ENCODE peak calls at places on chromosomes 7 and 10, in six cellular contexts. Z is transverse colon, M is GM12878, R is colonic mucosa, L is GM23248, N is heart right ventricle. D is an unnamed sample.
A peak's percentile ranks its signal among the peaks of the same experiment; 100 is the strongest.

GRCh38 chr10:75043256-75044121 is 68.0 kb upstream of the SAMD8 start:
- DNase-seq in M (no peak), L (no peak), N (peak; percentile 27), Z (no peak), R (no peak), D (no peak)

GRCh38 chr10:50382576-50383023 is 131.3 kb upstream of the ASAH2 start:
- DNase-seq in L (peak; percentile 36), R (no peak), Z (no peak), N (no peak), M (no peak), D (no peak)

GRCh38 chr7:127504715-127505114 is 80.7 kb downstream of the GCC1 start:
- DNase-seq in R (peak; percentile 20), Z (peak; percentile 12), L (peak; percentile 34), N (peak; percentile 16), M (no peak), D (no peak)

GRCh38 chr7:27143022-27143949 is at the start of gene HOXA5:
- DNase-seq in R (peak; percentile 85), N (no peak), L (no peak), Z (peak; percentile 84), M (no peak), D (peak; percentile 63)

GRCh38 chr7:123662293-123662692 is 6.6 kb downstream of the LMOD2 start:
- DNase-seq in R (no peak), Z (no peak), N (no peak), M (no peak), L (no peak), D (no peak)

GRCh38 chr10:24008164-24009066 is 200.5 kb upstream of the KIAA1217 start:
- DNase-seq in L (peak; percentile 52), R (no peak), N (no peak), M (no peak), Z (no peak), D (no peak)

GRCh38 chr10:35563266-35563891 is 41.8 kb upstream of the GJD4 start:
- DNase-seq in R (peak; percentile 45), L (peak; percentile 79), Z (peak; percentile 60), M (peak; percentile 15), N (peak; percentile 50), D (peak; percentile 68)

GRCh38 chr7:144384071-144384470 is 19.4 kb downstream of the NOBOX start:
- DNase-seq in Z (peak; percentile 56), L (no peak), N (no peak), M (peak; percentile 12), R (peak; percentile 46), D (no peak)

GRCh38 chr10:23643396-23643795 is 204.5 kb downstream of the OTUD1 start:
- DNase-seq in M (no peak), N (no peak), Z (peak; percentile 7), R (no peak), L (peak; percentile 54), D (peak; percentile 31)

GRCh38 chr10:106931159-106931852 is 233.2 kb downstream of the SORCS1 start:
- DNase-seq in Z (no peak), M (peak; percentile 88), N (no peak), L (no peak), R (no peak), D (no peak)

GRCh38 chr10:106746888-106747287 is 417.6 kb downstream of the SORCS1 start:
- DNase-seq in M (no peak), L (no peak), R (no peak), Z (no peak), N (no peak), D (no peak)

GRCh38 chr7:30937426-30937825 is 25.8 kb downstream of the AQP1 start:
- DNase-seq in L (no peak), Z (peak; percentile 76), N (no peak), R (peak; percentile 87), M (no peak), D (no peak)

GRCh38 chr10:101812606-101813005 is 5.6 kb downstream of the OGA start:
- DNase-seq in N (no peak), R (no peak), Z (no peak), L (peak; percentile 46), M (no peak), D (no peak)

GRCh38 chr7:129606801-129607200 is 4.7 kb upstream of the NRF1 start:
- DNase-seq in L (no peak), R (no peak), N (no peak), Z (peak; percentile 13), M (no peak), D (peak; percentile 41)

GRCh38 chr7:129609666-129610065 is 1.9 kb upstream of the NRF1 start:
- DNase-seq in N (no peak), L (peak; percentile 61), M (no peak), Z (no peak), R (no peak), D (no peak)

GRCh38 chr7:129607471-129608120 is 3.9 kb upstream of the NRF1 start:
- DNase-seq in L (peak; percentile 62), Z (peak; percentile 45), N (no peak), R (peak; percentile 43), M (no peak), D (no peak)

GRCh38 chr7:129605038-129605437 is 6.5 kb upstream of the NRF1 start:
- DNase-seq in M (no peak), L (no peak), Z (no peak), R (no peak), N (no peak), D (no peak)

GRCh38 chr7:129605960-129606644 is 5.4 kb upstream of the NRF1 start:
- DNase-seq in Z (no peak), R (no peak), N (no peak), M (no peak), L (no peak), D (no peak)
- H3K4me3 ChIP-seq in Z (no peak overlapping the region), R (no peak overlapping the region), N (no peak overlapping the region), M (no peak overlapping the region), L (no peak overlapping the region), D (no peak overlapping the region)

GRCh38 chr7:46024263-46024916 is 103.3 kb upstream of the IGFBP3 start:
- DNase-seq in Z (no peak), R (no peak), N (no peak), M (no peak), L (peak; percentile 46), D (no peak)
- H3K4me3 ChIP-seq in Z (no peak overlapping the region), R (no peak overlapping the region), N (no peak overlapping the region), M (no peak overlapping the region), L (no peak overlapping the region), D (no peak overlapping the region)

GRCh38 chr7:102917436-102918353 is 4.9 kb downstream of the LRRC17 start:
- DNase-seq in N (no peak), M (no peak), R (no peak), L (no peak), Z (no peak), D (no peak)

GRCh38 chr7:102916881-102917280 is 4.1 kb downstream of the LRRC17 start:
- DNase-seq in R (no peak), Z (no peak), L (peak; percentile 54), N (no peak), M (no peak), D (no peak)

GRCh38 chr7:102914585-102914984 is 1.8 kb downstream of the LRRC17 start:
- DNase-seq in Z (no peak), L (peak; percentile 62), R (peak; percentile 34), M (no peak), N (peak; percentile 32), D (no peak)

GRCh38 chr7:102918865-102919264 is 6.1 kb downstream of the LRRC17 start:
- DNase-seq in N (no peak), R (no peak), M (no peak), Z (no peak), L (no peak), D (no peak)

GRCh38 chr7:102916426-102916825 is 3.6 kb downstream of the LRRC17 start:
- DNase-seq in L (peak; percentile 85), N (no peak), M (no peak), Z (no peak), R (no peak), D (no peak)
- H3K4me3 ChIP-seq in L (peak overlapping the region; percentile 43), N (no peak overlapping the region), M (no peak overlapping the region), Z (no peak overlapping the region), R (no peak overlapping the region), D (no peak overlapping the region)

DNA sequence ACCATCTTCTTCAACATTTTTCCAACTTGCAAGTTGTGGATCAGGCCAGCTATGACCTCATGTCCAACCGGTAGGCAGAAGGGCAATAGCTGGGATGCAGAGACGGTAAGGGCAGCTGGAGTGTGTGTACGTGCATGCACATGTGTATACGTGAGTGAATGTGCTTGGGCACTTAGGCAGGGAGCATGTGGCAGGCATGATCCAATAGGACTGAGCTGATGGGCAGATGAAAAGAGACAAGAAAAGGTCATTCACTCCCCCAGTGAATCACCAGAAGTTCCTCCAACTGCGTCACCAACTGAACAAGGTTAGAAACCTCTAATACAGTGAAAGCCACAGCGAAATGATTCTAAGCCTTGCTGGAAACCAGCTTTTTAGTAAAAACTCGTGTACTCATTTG is 176.1 kb downstream of the FGFR2 start:
- DNase-seq in Z (no peak), M (no peak), R (no peak), N (no peak), L (no peak), D (no peak)
- H3K4me3 ChIP-seq in Z (no peak overlapping the region), M (no peak overlapping the region), R (no peak overlapping the region), N (no peak overlapping the region), L (no peak overlapping the region), D (no peak overlapping the region)

GRCh38 chr10:129546106-129546505 is 79.1 kb downstream of the MGMT start:
- DNase-seq in L (no peak), R (no peak), Z (no peak), N (no peak), M (no peak), D (no peak)
- H3K4me3 ChIP-seq in L (no peak overlapping the region), R (no peak overlapping the region), Z (no peak overlapping the region), N (no peak overlapping the region), M (no peak overlapping the region), D (no peak overlapping the region)

GRCh38 chr10:46268076-46268881 is 18.5 kb upstream of the ANTXRL start:
- DNase-seq in N (no peak), R (peak; percentile 16), M (peak; percentile 25), L (no peak), Z (peak; percentile 29), D (no peak)

GRCh38 chr10:46264737-46265368 is 21.9 kb upstream of the ANTXRL start:
- DNase-seq in Z (no peak), M (no peak), N (no peak), L (no peak), R (peak; percentile 13), D (peak; percentile 19)

GRCh38 chr10:46265981-46266505 is 20.8 kb upstream of the ANTXRL start:
- DNase-seq in M (no peak), N (no peak), L (no peak), Z (no peak), R (no peak), D (no peak)

GRCh38 chr10:46267132-46267985 is 19.4 kb upstream of the ANTXRL start:
- DNase-seq in Z (no peak), N (no peak), R (peak; percentile 11), L (no peak), M (no peak), D (no peak)

DNA sequence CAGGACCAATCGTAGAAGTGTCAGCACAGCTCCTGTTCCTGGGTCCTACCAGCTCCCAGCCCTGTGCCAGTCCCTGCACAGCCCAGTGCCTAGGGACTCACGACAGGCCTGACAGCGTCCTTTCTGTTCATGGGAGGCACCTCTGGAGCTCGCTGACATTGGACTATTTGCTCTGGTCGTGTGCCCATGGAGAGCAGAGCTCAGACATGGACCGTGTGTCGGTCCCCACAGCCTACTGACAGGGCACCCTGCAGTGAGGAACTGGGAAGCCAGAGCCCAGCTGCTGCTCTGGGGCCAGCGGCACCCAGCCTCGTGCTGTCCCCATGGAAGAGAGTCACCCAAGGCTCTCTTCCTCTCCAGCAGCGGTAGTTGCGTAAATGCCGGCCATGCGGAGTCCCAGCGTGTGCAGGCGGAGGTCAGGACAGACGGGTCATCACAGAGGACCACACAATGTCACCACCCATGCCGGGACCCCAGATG is 20.3 kb upstream of the ANTXRL start:
- DNase-seq in N (no peak), L (no peak), Z (no peak), M (no peak), R (no peak), D (no peak)
- H3K4me3 ChIP-seq in N (no peak overlapping the region), L (no peak overlapping the region), Z (no peak overlapping the region), M (no peak overlapping the region), R (no peak overlapping the region), D (no peak overlapping the region)

GRCh38 chr7:44046321-44047061 is 2.0 kb downstream of the DBNL start:
- DNase-seq in Z (no peak), N (no peak), R (no peak), L (no peak), M (peak; percentile 76), D (peak; percentile 59)
- H3K4me3 ChIP-seq in Z (no peak overlapping the region), N (peak overlapping the region; percentile 93), R (no peak overlapping the region), L (no peak overlapping the region), M (peak overlapping the region; percentile 83), D (no peak overlapping the region)

D was measured in upper lobe of left lung.